ENCODE peak calls at places on chromosome 21, in six cellular contexts. One of them, this sample, is unnamed.

GRCh38 chr21:43836616-43837015 is 28.4 kb upstream of the AGPAT3 start:
- DNase-seq in mesenchymal stem cell: no peak
- DNase-seq in coronary artery: no peak
- DNase-seq in tibial artery: no peak
- DNase-seq in AG10803: no peak
- DNase-seq in thoracic aorta: no peak
- DNase-seq in this sample: no peak

GRCh38 chr21:26881504-26882228 is 36.5 kb upstream of the ADAMTS1 start:
- DNase-seq in mesenchymal stem cell: peak
- DNase-seq in coronary artery: no peak
- DNase-seq in tibial artery: no peak
- DNase-seq in AG10803: peak
- DNase-seq in thoracic aorta: no peak
- DNase-seq in this sample: no peak

GRCh38 chr21:46220275-46220810 is 8.2 kb downstream of the LSS start:
- DNase-seq in mesenchymal stem cell: no peak
- DNase-seq in coronary artery: no peak
- DNase-seq in tibial artery: no peak
- DNase-seq in AG10803: no peak
- DNase-seq in thoracic aorta: no peak
- DNase-seq in this sample: no peak

GRCh38 chr21:46442938-46443337 is 15.8 kb upstream of the DIP2A start:
- DNase-seq in mesenchymal stem cell: no peak
- DNase-seq in coronary artery: no peak
- DNase-seq in tibial artery: peak
- DNase-seq in AG10803: no peak
- DNase-seq in thoracic aorta: no peak
- DNase-seq in this sample: no peak

GRCh38 chr21:14734191-14734590 is 188.1 kb upstream of the SAMSN1 start:
- DNase-seq in mesenchymal stem cell: no peak
- DNase-seq in coronary artery: no peak
- DNase-seq in tibial artery: no peak
- DNase-seq in AG10803: no peak
- DNase-seq in thoracic aorta: no peak
- DNase-seq in this sample: no peak

GRCh38 chr21:23936224-23936623 is 1671.1 kb downstream of the MRPL39 start:
- DNase-seq in mesenchymal stem cell: no peak
- DNase-seq in coronary artery: no peak
- DNase-seq in tibial artery: no peak
- DNase-seq in AG10803: no peak
- DNase-seq in thoracic aorta: no peak
- DNase-seq in this sample: peak

GRCh38 chr21:17492415-17493168 is 20.3 kb upstream of the CXADR start:
- DNase-seq in mesenchymal stem cell: no peak
- DNase-seq in coronary artery: no peak
- DNase-seq in tibial artery: no peak
- DNase-seq in AG10803: peak
- DNase-seq in thoracic aorta: no peak
- DNase-seq in this sample: peak

GRCh38 chr21:34280389-34280795 is 83.4 kb upstream of the KCNE2 start:
- DNase-seq in mesenchymal stem cell: no peak
- DNase-seq in coronary artery: no peak
- DNase-seq in tibial artery: no peak
- DNase-seq in AG10803: peak
- DNase-seq in thoracic aorta: no peak
- DNase-seq in this sample: no peak

GRCh38 chr21:34367320-34367935 is 3.6 kb downstream of the KCNE2 start:
- DNase-seq in mesenchymal stem cell: peak
- DNase-seq in coronary artery: peak
- DNase-seq in tibial artery: no peak
- DNase-seq in AG10803: peak
- DNase-seq in thoracic aorta: no peak
- DNase-seq in this sample: peak

GRCh38 chr21:43662286-43662685 is 2.9 kb downstream of the RRP1B start:
- DNase-seq in mesenchymal stem cell: no peak
- DNase-seq in coronary artery: no peak
- DNase-seq in tibial artery: no peak
- DNase-seq in AG10803: no peak
- DNase-seq in thoracic aorta: no peak
- DNase-seq in this sample: no peak

GRCh38 chr21:34630536-34631143 is 15.7 kb upstream of the RCAN1 start:
- DNase-seq in mesenchymal stem cell: peak
- DNase-seq in coronary artery: peak
- DNase-seq in tibial artery: no peak
- DNase-seq in AG10803: peak
- DNase-seq in thoracic aorta: no peak
- DNase-seq in this sample: no peak

GRCh38 chr21:34994646-34995631 is 54.2 kb downstream of the RUNX1 start:
- DNase-seq in mesenchymal stem cell: no peak
- DNase-seq in coronary artery: no peak
- DNase-seq in tibial artery: peak
- DNase-seq in AG10803: peak
- DNase-seq in thoracic aorta: no peak
- DNase-seq in this sample: peak

DNA sequence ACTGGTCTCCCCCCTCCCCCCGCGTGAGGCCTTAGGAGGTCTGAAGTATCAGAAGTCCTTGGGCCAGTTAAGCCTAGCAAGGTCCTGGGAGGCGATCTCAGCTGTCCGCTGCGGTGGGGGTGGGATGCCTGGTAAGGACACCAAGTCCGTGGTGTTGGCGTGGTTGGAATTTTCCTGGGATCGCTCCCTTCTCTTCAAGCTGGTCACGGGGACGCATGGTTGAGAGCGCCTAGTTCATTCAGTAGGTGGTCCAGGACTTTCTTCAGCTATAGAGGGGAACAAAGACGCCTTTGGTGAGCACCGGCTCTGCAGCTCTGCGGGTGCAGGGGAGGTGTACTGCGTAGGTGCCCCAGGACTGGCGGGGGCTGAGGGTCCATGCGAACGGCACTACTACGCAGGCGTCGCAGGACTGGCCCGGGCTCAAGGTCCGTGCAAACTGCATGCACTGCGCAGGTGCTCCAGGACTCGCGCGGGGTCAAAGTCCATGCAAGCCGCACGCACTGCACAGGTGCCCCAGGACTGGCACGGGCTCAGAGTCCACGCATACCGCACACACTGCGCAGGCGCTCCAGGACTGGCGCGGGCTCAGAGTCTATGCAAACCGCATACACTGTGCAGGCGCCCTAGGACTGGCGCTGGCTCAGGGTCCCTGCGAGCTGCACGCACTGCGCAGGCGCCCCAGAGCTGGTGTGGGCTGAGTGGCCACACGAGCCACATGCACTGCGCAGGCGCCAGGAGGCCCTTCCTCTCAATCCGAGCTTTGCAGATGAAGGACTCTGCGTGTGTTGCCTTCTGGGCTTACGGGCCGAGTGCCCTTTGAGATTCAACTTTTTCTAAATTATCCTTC is 36.6 kb upstream of the HMGN1 start:
- DNase-seq in mesenchymal stem cell: no peak
- DNase-seq in coronary artery: no peak
- DNase-seq in tibial artery: peak
- DNase-seq in AG10803: peak
- DNase-seq in thoracic aorta: no peak
- DNase-seq in this sample: peak
- H3K4me3 ChIP-seq in mesenchymal stem cell: no peak
- H3K4me3 ChIP-seq in coronary artery: peak
- H3K4me3 ChIP-seq in tibial artery: peak
- H3K4me3 ChIP-seq in AG10803: peak
- H3K4me3 ChIP-seq in thoracic aorta: peak
- H3K4me3 ChIP-seq in this sample: peak

GRCh38 chr21:41368361-41369104 is 6.7 kb downstream of the MX2 start:
- DNase-seq in mesenchymal stem cell: no peak
- DNase-seq in coronary artery: no peak
- DNase-seq in tibial artery: peak
- DNase-seq in AG10803: no peak
- DNase-seq in thoracic aorta: no peak
- DNase-seq in this sample: no peak
- H3K4me3 ChIP-seq in mesenchymal stem cell: no peak
- H3K4me3 ChIP-seq in coronary artery: peak
- H3K4me3 ChIP-seq in tibial artery: peak
- H3K4me3 ChIP-seq in AG10803: no peak
- H3K4me3 ChIP-seq in thoracic aorta: peak
- H3K4me3 ChIP-seq in this sample: no peak

DNA sequence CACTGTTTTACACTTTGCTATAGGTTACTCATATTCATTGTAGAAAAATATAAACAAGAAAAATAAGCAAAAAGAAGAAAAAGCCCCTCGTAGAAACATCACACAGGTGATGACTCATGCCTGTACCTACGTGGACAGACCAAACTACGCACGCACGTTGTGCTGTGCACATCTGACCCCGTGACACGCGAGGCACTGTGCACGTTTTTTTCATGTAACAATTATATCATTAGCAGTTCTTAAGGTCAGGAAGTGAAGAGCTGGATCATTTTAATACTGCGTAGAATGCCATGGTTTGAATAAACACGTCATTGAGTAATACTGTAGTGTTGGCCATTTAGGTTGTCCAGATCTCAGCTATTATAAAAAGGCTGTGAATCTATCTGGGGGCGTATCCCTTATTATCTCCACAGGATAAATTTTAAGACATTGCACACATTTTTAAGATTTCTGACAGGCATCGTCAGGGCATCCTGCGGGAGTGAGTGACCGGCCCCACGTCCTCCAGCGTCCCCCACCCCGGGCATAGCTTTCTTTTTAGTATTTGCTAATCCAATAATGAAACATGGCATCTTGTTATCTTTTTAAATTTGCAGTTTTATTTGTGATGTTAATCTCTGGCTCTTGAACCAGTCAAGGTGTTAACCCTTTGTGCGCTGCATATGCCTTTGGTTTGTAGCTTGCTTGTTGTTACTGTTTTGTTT is 23.4 kb upstream of the ADARB1 start:
- DNase-seq in mesenchymal stem cell: peak
- DNase-seq in coronary artery: no peak
- DNase-seq in tibial artery: peak
- DNase-seq in AG10803: peak
- DNase-seq in thoracic aorta: no peak
- DNase-seq in this sample: no peak
- H3K4me3 ChIP-seq in mesenchymal stem cell: no peak
- H3K4me3 ChIP-seq in coronary artery: no peak
- H3K4me3 ChIP-seq in tibial artery: no peak
- H3K4me3 ChIP-seq in AG10803: no peak
- H3K4me3 ChIP-seq in thoracic aorta: peak
- H3K4me3 ChIP-seq in this sample: no peak

DNA sequence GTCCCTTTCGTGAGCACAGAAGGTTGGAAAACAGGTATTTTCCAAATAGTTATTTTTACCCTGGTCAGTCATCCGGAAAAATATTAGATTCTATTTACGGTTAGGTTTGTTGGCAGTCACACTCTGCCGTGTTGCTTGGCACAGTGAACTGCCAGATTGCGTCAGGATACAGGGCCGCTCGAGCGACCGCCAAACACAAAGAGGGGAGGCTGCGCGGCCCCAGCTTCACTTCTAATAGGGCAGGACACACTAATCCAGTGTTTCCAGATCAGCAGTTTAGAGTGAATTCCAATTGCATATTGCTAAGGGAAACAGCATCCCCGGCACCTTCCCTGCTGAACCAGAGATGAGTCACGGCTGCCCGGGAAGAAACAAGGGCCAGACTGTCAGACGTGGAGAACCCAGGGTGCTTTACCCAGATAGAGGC is 22.9 kb downstream of the UMODL1 start:
- DNase-seq in mesenchymal stem cell: peak
- DNase-seq in coronary artery: peak
- DNase-seq in tibial artery: peak
- DNase-seq in AG10803: peak
- DNase-seq in thoracic aorta: peak
- DNase-seq in this sample: peak
- H3K4me3 ChIP-seq in mesenchymal stem cell: no peak
- H3K4me3 ChIP-seq in coronary artery: no peak
- H3K4me3 ChIP-seq in tibial artery: no peak
- H3K4me3 ChIP-seq in AG10803: no peak
- H3K4me3 ChIP-seq in thoracic aorta: peak
- H3K4me3 ChIP-seq in this sample: no peak

GRCh38 chr21:16087523-16087922 is 357.7 kb downstream of the USP25 start:
- DNase-seq in mesenchymal stem cell: no peak
- DNase-seq in coronary artery: no peak
- DNase-seq in tibial artery: no peak
- DNase-seq in AG10803: no peak
- DNase-seq in thoracic aorta: no peak
- DNase-seq in this sample: no peak

GRCh38 chr21:16084776-16085364 is 355.1 kb downstream of the USP25 start:
- DNase-seq in mesenchymal stem cell: no peak
- DNase-seq in coronary artery: no peak
- DNase-seq in tibial artery: peak
- DNase-seq in AG10803: peak
- DNase-seq in thoracic aorta: peak
- DNase-seq in this sample: peak

GRCh38 chr21:16086936-16087335 is 357.2 kb downstream of the USP25 start:
- DNase-seq in mesenchymal stem cell: no peak
- DNase-seq in coronary artery: no peak
- DNase-seq in tibial artery: no peak
- DNase-seq in AG10803: no peak
- DNase-seq in thoracic aorta: no peak
- DNase-seq in this sample: no peak

GRCh38 chr21:16086121-16086520 is 356.3 kb downstream of the USP25 start:
- DNase-seq in mesenchymal stem cell: no peak
- DNase-seq in coronary artery: no peak
- DNase-seq in tibial artery: no peak
- DNase-seq in AG10803: no peak
- DNase-seq in thoracic aorta: no peak
- DNase-seq in this sample: no peak

GRCh38 chr21:16085436-16085835 is 355.7 kb downstream of the USP25 start:
- DNase-seq in mesenchymal stem cell: no peak
- DNase-seq in coronary artery: no peak
- DNase-seq in tibial artery: no peak
- DNase-seq in AG10803: no peak
- DNase-seq in thoracic aorta: no peak
- DNase-seq in this sample: peak
- H3K4me3 ChIP-seq in mesenchymal stem cell: no peak
- H3K4me3 ChIP-seq in coronary artery: no peak
- H3K4me3 ChIP-seq in tibial artery: no peak
- H3K4me3 ChIP-seq in AG10803: no peak
- H3K4me3 ChIP-seq in thoracic aorta: peak
- H3K4me3 ChIP-seq in this sample: peak

GRCh38 chr21:29077651-29078090 is 4.2 kb upstream of the CCT8 start:
- DNase-seq in mesenchymal stem cell: no peak
- DNase-seq in coronary artery: no peak
- DNase-seq in tibial artery: no peak
- DNase-seq in AG10803: peak
- DNase-seq in thoracic aorta: no peak
- DNase-seq in this sample: no peak
- H3K4me3 ChIP-seq in mesenchymal stem cell: no peak
- H3K4me3 ChIP-seq in coronary artery: peak
- H3K4me3 ChIP-seq in tibial artery: peak
- H3K4me3 ChIP-seq in AG10803: peak
- H3K4me3 ChIP-seq in thoracic aorta: peak
- H3K4me3 ChIP-seq in this sample: no peak

This sample was measured in MG63.